ENCODE peak calls at places on chromosomes 3 and 15, in nine cellular contexts. V is HCT116, D is nephron progenitor cell, M is B cell, X is NB4, Z is OCI-LY7, B is progenitor cell of endocrine pancreas, S is AG04450, N is GM12865. E is an unnamed sample.

GRCh38 chr15:35060591-35060990 is 24.5 kb downstream of the NANOGP8 start:
- DNase-seq in V (no peak), D (no peak), M (no peak), X (no peak), Z (no peak), B (no peak), S (no peak), N (no peak), E (no peak)

GRCh38 chr3:158105124-158105709 is 1.0 kb downstream of the SHOX2 start:
- DNase-seq in V (no peak), D (peak), M (no peak), X (no peak), Z (no peak), B (peak), S (no peak), N (no peak), E (no peak)

GRCh38 chr3:11641683-11642407 is 1.9 kb downstream of the VGLL4 start:
- DNase-seq in V (no peak), D (no peak), M (peak), X (peak), Z (peak), B (no peak), S (peak), N (peak), E (peak)

GRCh38 chr3:150063237-150063636 is 92.5 kb upstream of the PFN2 start:
- DNase-seq in V (no peak), D (no peak), M (no peak), X (no peak), Z (no peak), B (no peak), S (no peak), N (no peak), E (no peak)

GRCh38 chr3:98343647-98344507 is 9.8 kb upstream of the OR5K4 start:
- DNase-seq in V (peak), D (peak), M (no peak), X (peak), Z (peak), B (no peak), S (no peak), N (peak), E (peak)

GRCh38 chr3:156207802-156208685 is 87.7 kb downstream of the KCNAB1 start:
- DNase-seq in V (no peak), D (no peak), M (no peak), X (no peak), Z (no peak), B (no peak), S (peak), N (no peak), E (no peak)

GRCh38 chr3:30282052-30282708 is 324.2 kb upstream of the TGFBR2 start:
- DNase-seq in V (peak), D (no peak), M (no peak), X (no peak), Z (no peak), B (no peak), S (peak), N (no peak), E (peak)

GRCh38 chr15:90142216-90143175 is 40.2 kb upstream of the IDH2 start:
- DNase-seq in V (no peak), D (no peak), M (no peak), X (peak), Z (no peak), B (no peak), S (no peak), N (no peak), E (peak)

GRCh38 chr15:68587769-68588385 is 9.1 kb downstream of the CORO2B start:
- DNase-seq in V (no peak), D (no peak), M (no peak), X (no peak), Z (peak), B (no peak), S (no peak), N (no peak), E (no peak)

GRCh38 chr3:104943931-104944330 is 422.8 kb upstream of the ALCAM start:
- DNase-seq in V (no peak), D (no peak), M (no peak), X (no peak), Z (no peak), B (no peak), S (no peak), N (no peak), E (no peak)

GRCh38 chr3:127391436-127392145 is 103.7 kb upstream of the PRR20G start:
- DNase-seq in V (no peak), D (no peak), M (no peak), X (no peak), Z (no peak), B (no peak), S (no peak), N (no peak), E (no peak)

GRCh38 chr3:87436781-87437543 is 160.6 kb upstream of the POU1F1 start:
- DNase-seq in V (no peak), D (no peak), M (no peak), X (no peak), Z (no peak), B (no peak), S (no peak), N (no peak), E (no peak)

GRCh38 chr3:133996996-133997395 is 32.7 kb downstream of the SLCO2A1 start:
- DNase-seq in V (no peak), D (no peak), M (no peak), X (no peak), Z (no peak), B (no peak), S (no peak), N (no peak), E (no peak)

GRCh38 chr15:41806291-41807181 is 21.4 kb upstream of the JMJD7 start:
- DNase-seq in V (peak), D (no peak), M (no peak), X (peak), Z (no peak), B (no peak), S (no peak), N (no peak), E (no peak)

GRCh38 chr15:95604634-95605036 is 725.9 kb upstream of the NR2F2 start:
- DNase-seq in V (no peak), D (no peak), M (no peak), X (no peak), Z (no peak), B (no peak), S (peak), N (no peak), E (no peak)

GRCh38 chr3:66366747-66367146 is 134.1 kb downstream of the LRIG1 start:
- DNase-seq in V (no peak), D (no peak), M (no peak), X (no peak), Z (no peak), B (no peak), S (no peak), N (no peak), E (no peak)

GRCh38 chr3:32403663-32404062 is 12.0 kb downstream of the CMTM7 start:
- DNase-seq in V (no peak), D (no peak), M (no peak), X (no peak), Z (no peak), B (no peak), S (no peak), N (no peak), E (no peak)

GRCh38 chr15:47872208-47872607 is 154.9 kb downstream of the SEMA6D start:
- DNase-seq in V (no peak), D (no peak), M (no peak), X (no peak), Z (no peak), B (no peak), S (no peak), N (no peak), E (no peak)

GRCh38 chr15:77251662-77252061 is 168.2 kb downstream of the PEAK1 start:
- DNase-seq in V (no peak), D (peak), M (no peak), X (peak), Z (no peak), B (no peak), S (no peak), N (no peak), E (peak)

GRCh38 chr3:13801361-13802214 is 78.3 kb downstream of the WNT7A start:
- DNase-seq in V (no peak), D (no peak), M (no peak), X (peak), Z (no peak), B (no peak), S (no peak), N (no peak), E (no peak)

GRCh38 chr3:14145236-14145635 is 20.4 kb downstream of the TMEM43 start:
- DNase-seq in V (no peak), D (no peak), M (no peak), X (no peak), Z (no peak), B (no peak), S (no peak), N (no peak), E (no peak)

GRCh38 chr15:72323752-72324151 is 3.8 kb upstream of the CELF6 start:
- DNase-seq in V (no peak), D (no peak), M (no peak), X (no peak), Z (no peak), B (no peak), S (no peak), N (no peak), E (no peak)

GRCh38 chr3:41434781-41435180 is 235.5 kb downstream of the CTNNB1 start:
- DNase-seq in V (no peak), D (no peak), M (no peak), X (no peak), Z (no peak), B (no peak), S (no peak), N (no peak), E (no peak)

GRCh38 chr3:76991165-76991564 is 48.7 kb upstream of the ROBO2 start:
- DNase-seq in V (no peak), D (no peak), M (no peak), X (peak), Z (no peak), B (no peak), S (no peak), N (no peak), E (no peak)

DNA sequence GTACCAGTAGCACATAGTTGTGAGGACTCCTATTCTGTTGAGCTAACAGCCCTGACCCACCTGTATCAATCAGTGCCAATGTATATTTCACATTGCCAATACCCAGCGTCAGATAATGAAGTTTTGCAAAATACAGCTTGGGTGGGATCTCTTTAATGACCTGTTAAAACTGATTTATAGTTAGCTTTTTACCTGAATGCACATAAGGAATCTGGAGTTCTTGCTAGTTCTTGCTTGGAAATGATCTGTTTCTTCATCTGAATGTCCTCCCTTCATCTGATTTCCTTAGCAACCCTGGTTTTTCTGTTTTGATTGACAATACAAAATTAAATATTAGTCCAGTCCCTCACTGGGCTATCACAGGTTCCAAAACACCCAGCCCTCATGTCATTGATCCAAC is 62.8 kb downstream of the LIPC start:
- DNase-seq in V (no peak), D (no peak), M (no peak), X (no peak), Z (no peak), B (no peak), S (no peak), N (no peak), E (no peak)
- TF ChIP-seq CTCF in V (no peak), D (no peak), M (no peak), X (no peak), Z (no peak), B (no peak), S (no peak), N (no peak), E (no peak)

GRCh38 chr3:59809750-59810444 is 760.1 kb upstream of the CFAP20DC start:
- DNase-seq in V (no peak), D (no peak), M (no peak), X (no peak), Z (peak), B (no peak), S (peak), N (peak), E (no peak)
- TF ChIP-seq CTCF in V (peak), D (no peak), M (peak), X (peak), Z (peak), B (peak), S (peak), N (peak), E (peak)

DNA sequence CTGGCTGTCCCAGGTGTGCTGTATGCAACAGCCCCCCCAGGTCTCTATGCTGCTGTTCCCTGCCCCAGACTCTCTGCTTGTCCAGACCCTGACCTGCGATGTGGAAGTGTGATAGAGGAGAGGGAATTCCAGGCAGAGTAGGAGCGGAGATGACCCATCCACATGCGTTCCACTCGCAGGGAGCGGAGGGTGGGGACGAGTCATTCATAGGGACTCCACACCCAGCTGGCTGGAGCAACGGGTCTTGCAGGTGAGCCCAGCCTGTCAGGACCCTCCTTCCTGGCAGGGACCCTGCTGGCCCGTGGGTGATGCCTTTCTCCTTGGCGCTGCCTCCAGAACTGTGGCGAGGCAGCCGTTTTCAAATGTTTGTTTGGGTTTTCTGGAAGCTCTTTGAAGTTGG is 58.8 kb downstream of the CEMIP start:
- DNase-seq in V (no peak), D (no peak), M (no peak), X (no peak), Z (no peak), B (no peak), S (no peak), N (no peak), E (no peak)
- TF ChIP-seq CTCF in V (no peak), D (no peak), M (no peak), X (no peak), Z (no peak), B (no peak), S (no peak), N (no peak), E (no peak)

DNA sequence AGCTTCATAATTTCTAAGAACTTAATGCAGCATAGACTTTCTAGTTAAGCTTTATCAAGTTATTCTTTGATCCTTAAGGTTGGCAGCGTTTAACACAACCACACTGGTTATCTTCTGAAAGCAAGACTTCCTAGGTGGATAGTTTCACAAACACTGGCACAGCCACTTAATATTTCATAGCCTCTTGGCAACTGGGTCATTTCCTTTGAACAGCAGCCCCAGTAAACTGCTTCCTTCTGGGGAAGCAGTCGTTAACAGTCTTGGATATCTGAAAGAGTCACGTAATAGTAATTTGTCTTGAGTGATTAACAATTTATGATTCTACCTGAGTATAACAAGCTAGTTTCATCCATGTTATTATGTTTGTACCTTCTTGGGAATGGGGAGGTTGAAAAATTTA is 45.9 kb upstream of the ABHD10 start:
- DNase-seq in V (no peak), D (no peak), M (no peak), X (no peak), Z (no peak), B (no peak), S (no peak), N (no peak), E (no peak)
- TF ChIP-seq CTCF in V (no peak), D (no peak), M (no peak), X (no peak), Z (no peak), B (no peak), S (no peak), N (no peak), E (no peak)